ENCODE peak calls at places on chromosomes 16 and 17, in four cellular contexts. V is central memory CD4-positive, alpha-beta T cell; D is activated CD4-positive, alpha-beta T cell treated with anti-CD3 and anti-CD28 coated beads for 36 hours; T is GOT3. G is an unnamed sample.

GRCh38 chr17:9232155-9232475 is 210.8 kb downstream of the NTN1 start:
- DNase-seq in T (no peak), V (no peak), D (no peak), G (no peak)

GRCh38 chr17:50105811-50106210 is 10.7 kb downstream of the PDK2 start:
- DNase-seq in V (no peak), T (no peak), D (no peak), G (no peak)

GRCh38 chr17:65278050-65278819 is 141.1 kb downstream of the RGS9 start:
- DNase-seq in T (no peak), D (peak; percentile 41), V (no peak), G (no peak)

GRCh38 chr16:87003414-87003755 is 313.8 kb downstream of the C16orf95 start:
- DNase-seq in T (no peak), V (no peak), D (no peak), G (no peak)

GRCh38 chr17:2406903-2407790 is 6.3 kb upstream of the MNT start:
- DNase-seq in D (peak; percentile 63), T (peak; percentile 54), V (no peak), G (no peak)

GRCh38 chr16:10979717-10980601 is 35.6 kb downstream of the CLEC16A start:
- DNase-seq in V (no peak), D (no peak), T (no peak), G (no peak)

GRCh38 chr17:50257574-50258224 is 16.6 kb upstream of the TMEM92 start:
- DNase-seq in V (no peak), T (no peak), D (no peak), G (no peak)

GRCh38 chr16:8173111-8173644 is 417.1 kb downstream of the TMEM114 start:
- DNase-seq in V (no peak), D (peak; percentile 72), T (no peak), G (peak; percentile 45)

GRCh38 chr16:79810449-79811189 is 210.1 kb upstream of the MAF start:
- DNase-seq in D (no peak), T (no peak), V (no peak), G (no peak)